ENCODE peak calls at places on chromosomes 7 and 10, in five cellular contexts. E is A549, B is GM12878, K is K562, W is HepG2. J is an unnamed sample.

GRCh38 chr7:73717991-73718405 is 1.5 kb downstream of the STX1A start:
- DNase-seq in B (no peak), W (no peak), K (no peak), E (no peak), J (no peak)

GRCh38 chr10:123633106-123633505 is 33.0 kb upstream of the GPR26 start:
- DNase-seq in K (no peak), W (no peak), E (no peak), B (no peak), J (no peak)

GRCh38 chr7:66778201-66778600 is 37.7 kb downstream of the RABGEF1 start:
- DNase-seq in K (no peak), B (no peak), W (no peak), E (no peak), J (no peak)

GRCh38 chr10:83108565-83109333 is 1030.6 kb upstream of the GHITM start:
- DNase-seq in B (no peak), K (no peak), E (no peak), W (no peak), J (no peak)

GRCh38 chr7:132882714-132883428 is 199.0 kb downstream of the CHCHD3 start:
- DNase-seq in E (no peak), K (no peak), B (peak; percentile 47), W (no peak), J (no peak)

GRCh38 chr7:35749548-35749947 is 51.3 kb upstream of the SEPTIN7 start:
- DNase-seq in W (no peak), E (no peak), B (no peak), K (no peak), J (no peak)

GRCh38 chr10:34474555-34474954 is 340.5 kb downstream of the PARD3 start:
- DNase-seq in E (no peak), B (no peak), W (no peak), K (no peak), J (no peak)

GRCh38 chr7:113394856-113395255 is 276.5 kb upstream of the SMIM30 start:
- DNase-seq in B (no peak), K (no peak), E (no peak), W (no peak), J (peak; percentile 63)

GRCh38 chr7:71480814-71481213 is 348.9 kb downstream of the GALNT17 start:
- DNase-seq in E (no peak), W (no peak), B (no peak), K (no peak), J (no peak)

GRCh38 chr10:62733654-62734293 is 70.7 kb upstream of the ADO start:
- DNase-seq in W (no peak), E (no peak), K (no peak), B (no peak), J (no peak)

GRCh38 chr10:100347568-100348195 is 649 bp downstream of the SCD start:
- DNase-seq in B (no peak), W (no peak), K (peak; percentile 39), E (no peak), J (no peak)

GRCh38 chr7:4149645-4150044 is 532.5 kb upstream of the FOXK1 start:
- DNase-seq in B (no peak), E (no peak), K (no peak), W (no peak), J (no peak)

GRCh38 chr7:96045919-96046318 is 273.6 kb downstream of the DYNC1I1 start:
- DNase-seq in W (no peak), E (no peak), K (no peak), B (no peak), J (no peak)

GRCh38 chr10:48251152-48251524 is 23.4 kb downstream of the FRMPD2 start:
- DNase-seq in B (no peak), K (no peak), W (peak; percentile 4), E (no peak), J (no peak)

GRCh38 chr7:26646666-26647065 is 217.7 kb downstream of the SKAP2 start:
- DNase-seq in W (no peak), K (no peak), E (no peak), B (no peak), J (no peak)

GRCh38 chr10:78471723-78472541 is 438.3 kb downstream of the RPS24 start:
- DNase-seq in B (no peak), K (no peak), W (peak; percentile 95), E (no peak), J (no peak)

GRCh38 chr10:8051851-8052257 is 2.6 kb upstream of the GATA3 start:
- DNase-seq in K (no peak), B (no peak), W (no peak), E (no peak), J (peak; percentile 71)

GRCh38 chr7:149772236-149772820 is 1.1 kb downstream of the ZNF467 start:
- DNase-seq in B (no peak), W (no peak), K (peak; percentile 87), E (peak; percentile 42), J (peak; percentile 72)

GRCh38 chr10:27713906-27714305 is 31.7 kb downstream of the MKX start:
- DNase-seq in W (no peak), E (no peak), B (no peak), K (no peak), J (no peak)

GRCh38 chr7:25083201-25083600 is 41.9 kb downstream of the CYCS start:
- DNase-seq in K (no peak), W (no peak), B (no peak), E (no peak), J (no peak)

GRCh38 chr7:95470452-95470851 is 15.3 kb upstream of the ASB4 start:
- DNase-seq in B (no peak), K (no peak), W (peak; percentile 82), E (peak; percentile 41), J (no peak)

GRCh38 chr7:26779978-26780595 is 84.3 kb downstream of the SKAP2 start:
- DNase-seq in W (no peak), E (no peak), B (no peak), K (no peak), J (no peak)

GRCh38 chr7:101953248-101953819 is 135.9 kb downstream of the CUX1 start:
- DNase-seq in W (no peak), E (no peak), B (peak; percentile 48), K (no peak), J (no peak)

GRCh38 chr10:86077271-86077670 is 289.3 kb downstream of the GRID1 start:
- DNase-seq in B (no peak), K (no peak), W (no peak), E (no peak), J (no peak)

GRCh38 chr10:69646688-69647060 is 16.6 kb downstream of the FAM241B start:
- DNase-seq in K (no peak), W (no peak), B (no peak), E (no peak), J (no peak)

GRCh38 chr10:70973275-70973674 is 84.9 kb upstream of the PCBD1 start:
- DNase-seq in W (no peak), B (no peak), E (no peak), K (no peak), J (no peak)

GRCh38 chr10:70977621-70978020 is 89.3 kb upstream of the PCBD1 start:
- DNase-seq in E (no peak), K (no peak), B (no peak), W (no peak), J (no peak)

GRCh38 chr10:70976063-70976462 is 87.7 kb upstream of the PCBD1 start:
- DNase-seq in K (no peak), E (no peak), W (no peak), B (no peak), J (no peak)

GRCh38 chr10:70974920-70975319 is 86.6 kb upstream of the PCBD1 start:
- DNase-seq in E (no peak), W (no peak), B (no peak), K (no peak), J (no peak)

GRCh38 chr10:70974351-70974901 is 86.1 kb upstream of the PCBD1 start:
- DNase-seq in K (peak; percentile 39), W (no peak), B (no peak), E (peak; percentile 49), J (no peak)
- TF ChIP-seq ESRRA in K (no peak), W (no peak), B (no peak), E (no peak), J (no peak)

GRCh38 chr7:76314042-76314721 is 11.7 kb downstream of the HSPB1 start:
- DNase-seq in E (peak; percentile 92), B (peak; percentile 71), K (peak; percentile 95), W (peak; percentile 85), J (peak; percentile 99)

GRCh38 chr7:76316984-76317781 is 14.7 kb downstream of the HSPB1 start:
- DNase-seq in K (no peak), B (no peak), E (no peak), W (no peak), J (no peak)

GRCh38 chr7:76317782-76318487 is 15.5 kb downstream of the HSPB1 start:
- DNase-seq in B (peak; percentile 86), W (peak; percentile 90), E (peak; percentile 99), K (peak; percentile 99), J (peak; percentile 99)

GRCh38 chr7:76315372-76315771 is 12.9 kb downstream of the HSPB1 start:
- DNase-seq in B (no peak), E (no peak), K (no peak), W (no peak), J (no peak)

GRCh38 chr7:76318488-76319353 is 16.2 kb downstream of the HSPB1 start:
- DNase-seq in E (peak; percentile 95), W (peak; percentile 84), B (peak; percentile 64), K (peak; percentile 80), J (peak; percentile 62)
- TF ChIP-seq ESRRA in E (peak; percentile 84), W (peak; percentile 38), B (peak; percentile 92), K (peak; percentile 98), J (peak; percentile 62)

DNA sequence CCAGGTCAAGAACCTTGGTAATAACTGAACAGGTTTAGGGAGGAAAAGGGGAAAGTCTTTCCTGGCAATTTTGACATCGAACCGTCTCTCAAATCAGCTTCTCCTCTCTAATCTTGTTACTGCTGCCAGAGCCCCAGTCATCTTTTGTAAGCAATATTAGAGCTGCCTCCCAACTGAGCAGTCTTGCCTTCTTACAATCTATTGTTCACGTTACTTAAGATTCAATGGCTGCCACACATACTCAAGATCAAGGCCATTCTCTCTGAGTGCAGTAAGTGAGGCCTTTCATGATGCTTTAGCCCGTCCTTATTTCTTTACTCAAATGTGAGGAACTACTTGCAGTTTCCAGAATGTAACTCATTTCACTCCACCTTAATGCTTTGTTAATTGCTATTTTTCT is 12.4 kb downstream of the NET1 start:
- DNase-seq in W (no peak), K (no peak), B (no peak), E (no peak), J (no peak)
- TF ChIP-seq ESRRA in W (no peak), K (no peak), B (no peak), E (no peak), J (no peak)

GRCh38 chr7:115937960-115938359 is 92.6 kb downstream of the TFEC start:
- DNase-seq in B (no peak), K (no peak), E (no peak), W (no peak), J (no peak)

GRCh38 chr7:115941703-115942268 is 88.8 kb downstream of the TFEC start:
- DNase-seq in W (no peak), B (no peak), K (no peak), E (no peak), J (no peak)

DNA sequence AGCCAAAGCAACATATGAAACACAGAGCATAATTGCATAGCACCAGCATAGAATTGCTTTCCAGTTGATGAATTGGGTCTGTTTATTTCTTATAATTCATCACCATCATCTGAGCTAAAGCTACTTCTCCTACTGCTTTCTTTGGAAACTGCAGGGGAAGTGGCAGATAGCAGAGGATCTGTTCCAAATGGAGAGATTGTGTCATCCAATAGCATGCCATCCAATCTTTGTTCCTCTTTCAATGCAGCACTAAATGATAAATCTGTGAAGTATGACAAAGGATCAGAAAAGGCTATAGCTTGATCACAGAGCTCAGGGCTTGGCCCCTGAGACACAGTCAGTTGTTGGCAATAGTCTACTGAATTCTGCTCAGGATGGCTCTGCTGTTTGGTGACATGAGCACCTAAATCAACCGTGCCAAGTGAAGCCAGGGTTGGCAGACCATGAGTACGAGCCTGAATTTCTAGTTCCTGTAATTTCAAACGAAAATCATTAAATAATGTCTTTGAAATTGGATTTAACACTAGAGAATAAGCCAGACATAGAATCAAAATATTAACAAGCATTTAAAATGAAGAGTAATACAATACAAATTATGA is 90.0 kb downstream of the TFEC start:
- DNase-seq in W (no peak), B (no peak), K (no peak), E (no peak), J (no peak)
- TF ChIP-seq ESRRA in W (no peak), B (no peak), K (no peak), E (no peak), J (no peak)

J was measured in WTC11.